ENCODE peak calls at places on chromosomes 13 and 19, in nine cellular contexts. One of them, this sample, is unnamed.

GRCh38 chr19:45528744-45529453 is 21.6 kb downstream of the VASP start:
- DNase-seq in suprapubic skin: no peak
- DNase-seq in fibroblast of mammary gland: peak
- DNase-seq in activated naive CD8-positive, alpha-beta T cell treated with anti-CD3 and anti-CD28 coated beads, Interleukin-2, amount 50 U/mL, for 24 hours: no peak
- DNase-seq in AG09319: no peak
- DNase-seq in NCI-H2081: peak
- DNase-seq in stimulated activated CD8-positive, alpha-beta memory T cell treated with anti-CD3 and anti-CD28 coated beads, Interleukin-7, amount 100 ng/mL, for 1 hour: no peak
- DNase-seq in esophagus squamous epithelium: no peak
- DNase-seq in left ventricle myocardium inferior: no peak
- DNase-seq in this sample: peak

GRCh38 chr13:43880451-43880850 is 747 bp downstream of the LACC1 start:
- DNase-seq in suprapubic skin: no peak
- DNase-seq in fibroblast of mammary gland: no peak
- DNase-seq in activated naive CD8-positive, alpha-beta T cell treated with anti-CD3 and anti-CD28 coated beads, Interleukin-2, amount 50 U/mL, for 24 hours: no peak
- DNase-seq in AG09319: no peak
- DNase-seq in NCI-H2081: no peak
- DNase-seq in stimulated activated CD8-positive, alpha-beta memory T cell treated with anti-CD3 and anti-CD28 coated beads, Interleukin-7, amount 100 ng/mL, for 1 hour: no peak
- DNase-seq in esophagus squamous epithelium: no peak
- DNase-seq in left ventricle myocardium inferior: no peak
- DNase-seq in this sample: no peak

GRCh38 chr19:42023121-42023942 is 29.3 kb upstream of the ATP1A3 start:
- DNase-seq in suprapubic skin: no peak
- DNase-seq in fibroblast of mammary gland: peak
- DNase-seq in activated naive CD8-positive, alpha-beta T cell treated with anti-CD3 and anti-CD28 coated beads, Interleukin-2, amount 50 U/mL, for 24 hours: peak
- DNase-seq in AG09319: no peak
- DNase-seq in NCI-H2081: no peak
- DNase-seq in stimulated activated CD8-positive, alpha-beta memory T cell treated with anti-CD3 and anti-CD28 coated beads, Interleukin-7, amount 100 ng/mL, for 1 hour: no peak
- DNase-seq in esophagus squamous epithelium: no peak
- DNase-seq in left ventricle myocardium inferior: no peak
- DNase-seq in this sample: peak

GRCh38 chr13:50085063-50085462 is 69.8 kb downstream of the KCNRG start:
- DNase-seq in suprapubic skin: no peak
- DNase-seq in fibroblast of mammary gland: peak
- DNase-seq in activated naive CD8-positive, alpha-beta T cell treated with anti-CD3 and anti-CD28 coated beads, Interleukin-2, amount 50 U/mL, for 24 hours: no peak
- DNase-seq in AG09319: no peak
- DNase-seq in NCI-H2081: peak
- DNase-seq in stimulated activated CD8-positive, alpha-beta memory T cell treated with anti-CD3 and anti-CD28 coated beads, Interleukin-7, amount 100 ng/mL, for 1 hour: no peak
- DNase-seq in esophagus squamous epithelium: no peak
- DNase-seq in left ventricle myocardium inferior: no peak
- DNase-seq in this sample: no peak

GRCh38 chr19:17329061-17329767 is 5.4 kb downstream of the ANO8 start:
- DNase-seq in suprapubic skin: no peak
- DNase-seq in fibroblast of mammary gland: no peak
- DNase-seq in activated naive CD8-positive, alpha-beta T cell treated with anti-CD3 and anti-CD28 coated beads, Interleukin-2, amount 50 U/mL, for 24 hours: peak
- DNase-seq in AG09319: no peak
- DNase-seq in NCI-H2081: no peak
- DNase-seq in stimulated activated CD8-positive, alpha-beta memory T cell treated with anti-CD3 and anti-CD28 coated beads, Interleukin-7, amount 100 ng/mL, for 1 hour: no peak
- DNase-seq in esophagus squamous epithelium: no peak
- DNase-seq in left ventricle myocardium inferior: no peak
- DNase-seq in this sample: no peak

GRCh38 chr13:27170521-27171243 is 929 bp downstream of the USP12 start:
- DNase-seq in suprapubic skin: peak
- DNase-seq in fibroblast of mammary gland: no peak
- DNase-seq in activated naive CD8-positive, alpha-beta T cell treated with anti-CD3 and anti-CD28 coated beads, Interleukin-2, amount 50 U/mL, for 24 hours: peak
- DNase-seq in AG09319: no peak
- DNase-seq in NCI-H2081: peak
- DNase-seq in stimulated activated CD8-positive, alpha-beta memory T cell treated with anti-CD3 and anti-CD28 coated beads, Interleukin-7, amount 100 ng/mL, for 1 hour: peak
- DNase-seq in esophagus squamous epithelium: no peak
- DNase-seq in left ventricle myocardium inferior: peak
- DNase-seq in this sample: peak

GRCh38 chr19:44640518-44640917 is 3.2 kb upstream of the PVR start:
- DNase-seq in suprapubic skin: no peak
- DNase-seq in fibroblast of mammary gland: peak
- DNase-seq in activated naive CD8-positive, alpha-beta T cell treated with anti-CD3 and anti-CD28 coated beads, Interleukin-2, amount 50 U/mL, for 24 hours: no peak
- DNase-seq in AG09319: peak
- DNase-seq in NCI-H2081: no peak
- DNase-seq in stimulated activated CD8-positive, alpha-beta memory T cell treated with anti-CD3 and anti-CD28 coated beads, Interleukin-7, amount 100 ng/mL, for 1 hour: no peak
- DNase-seq in esophagus squamous epithelium: no peak
- DNase-seq in left ventricle myocardium inferior: no peak
- DNase-seq in this sample: no peak

GRCh38 chr13:36549126-36549702 is 116.9 kb downstream of the CCNA1 start:
- DNase-seq in suprapubic skin: no peak
- DNase-seq in fibroblast of mammary gland: no peak
- DNase-seq in activated naive CD8-positive, alpha-beta T cell treated with anti-CD3 and anti-CD28 coated beads, Interleukin-2, amount 50 U/mL, for 24 hours: no peak
- DNase-seq in AG09319: no peak
- DNase-seq in NCI-H2081: no peak
- DNase-seq in stimulated activated CD8-positive, alpha-beta memory T cell treated with anti-CD3 and anti-CD28 coated beads, Interleukin-7, amount 100 ng/mL, for 1 hour: no peak
- DNase-seq in esophagus squamous epithelium: no peak
- DNase-seq in left ventricle myocardium inferior: no peak
- DNase-seq in this sample: no peak

GRCh38 chr13:84399320-84400085 is 517.2 kb upstream of the SLITRK1 start:
- DNase-seq in suprapubic skin: no peak
- DNase-seq in fibroblast of mammary gland: peak
- DNase-seq in activated naive CD8-positive, alpha-beta T cell treated with anti-CD3 and anti-CD28 coated beads, Interleukin-2, amount 50 U/mL, for 24 hours: no peak
- DNase-seq in AG09319: no peak
- DNase-seq in NCI-H2081: peak
- DNase-seq in stimulated activated CD8-positive, alpha-beta memory T cell treated with anti-CD3 and anti-CD28 coated beads, Interleukin-7, amount 100 ng/mL, for 1 hour: no peak
- DNase-seq in esophagus squamous epithelium: no peak
- DNase-seq in left ventricle myocardium inferior: no peak
- DNase-seq in this sample: no peak

GRCh38 chr13:49220035-49220855 is at the start of gene MLNR:
- DNase-seq in suprapubic skin: no peak
- DNase-seq in fibroblast of mammary gland: peak
- DNase-seq in activated naive CD8-positive, alpha-beta T cell treated with anti-CD3 and anti-CD28 coated beads, Interleukin-2, amount 50 U/mL, for 24 hours: peak
- DNase-seq in AG09319: no peak
- DNase-seq in NCI-H2081: no peak
- DNase-seq in stimulated activated CD8-positive, alpha-beta memory T cell treated with anti-CD3 and anti-CD28 coated beads, Interleukin-7, amount 100 ng/mL, for 1 hour: no peak
- DNase-seq in esophagus squamous epithelium: no peak
- DNase-seq in left ventricle myocardium inferior: no peak
- DNase-seq in this sample: peak

GRCh38 chr19:4556574-4557185 is 2.8 kb downstream of the SEMA6B start:
- DNase-seq in suprapubic skin: no peak
- DNase-seq in fibroblast of mammary gland: peak
- DNase-seq in activated naive CD8-positive, alpha-beta T cell treated with anti-CD3 and anti-CD28 coated beads, Interleukin-2, amount 50 U/mL, for 24 hours: peak
- DNase-seq in AG09319: no peak
- DNase-seq in NCI-H2081: no peak
- DNase-seq in stimulated activated CD8-positive, alpha-beta memory T cell treated with anti-CD3 and anti-CD28 coated beads, Interleukin-7, amount 100 ng/mL, for 1 hour: no peak
- DNase-seq in esophagus squamous epithelium: no peak
- DNase-seq in left ventricle myocardium inferior: no peak
- DNase-seq in this sample: no peak

GRCh38 chr19:7879102-7879770 is 5.0 kb upstream of the PRR36 start:
- DNase-seq in suprapubic skin: no peak
- DNase-seq in fibroblast of mammary gland: no peak
- DNase-seq in activated naive CD8-positive, alpha-beta T cell treated with anti-CD3 and anti-CD28 coated beads, Interleukin-2, amount 50 U/mL, for 24 hours: no peak
- DNase-seq in AG09319: no peak
- DNase-seq in NCI-H2081: no peak
- DNase-seq in stimulated activated CD8-positive, alpha-beta memory T cell treated with anti-CD3 and anti-CD28 coated beads, Interleukin-7, amount 100 ng/mL, for 1 hour: no peak
- DNase-seq in esophagus squamous epithelium: no peak
- DNase-seq in left ventricle myocardium inferior: no peak
- DNase-seq in this sample: no peak

GRCh38 chr19:52991021-52991420 is 22.7 kb upstream of the ERVV-1 start:
- DNase-seq in suprapubic skin: no peak
- DNase-seq in fibroblast of mammary gland: peak
- DNase-seq in activated naive CD8-positive, alpha-beta T cell treated with anti-CD3 and anti-CD28 coated beads, Interleukin-2, amount 50 U/mL, for 24 hours: no peak
- DNase-seq in AG09319: no peak
- DNase-seq in NCI-H2081: no peak
- DNase-seq in stimulated activated CD8-positive, alpha-beta memory T cell treated with anti-CD3 and anti-CD28 coated beads, Interleukin-7, amount 100 ng/mL, for 1 hour: no peak
- DNase-seq in esophagus squamous epithelium: no peak
- DNase-seq in left ventricle myocardium inferior: no peak
- DNase-seq in this sample: no peak

GRCh38 chr13:58963321-58963720 is 1200.4 kb downstream of the DIAPH3 start:
- DNase-seq in suprapubic skin: no peak
- DNase-seq in fibroblast of mammary gland: no peak
- DNase-seq in activated naive CD8-positive, alpha-beta T cell treated with anti-CD3 and anti-CD28 coated beads, Interleukin-2, amount 50 U/mL, for 24 hours: no peak
- DNase-seq in AG09319: no peak
- DNase-seq in NCI-H2081: no peak
- DNase-seq in stimulated activated CD8-positive, alpha-beta memory T cell treated with anti-CD3 and anti-CD28 coated beads, Interleukin-7, amount 100 ng/mL, for 1 hour: no peak
- DNase-seq in esophagus squamous epithelium: no peak
- DNase-seq in left ventricle myocardium inferior: no peak
- DNase-seq in this sample: no peak

GRCh38 chr13:47372742-47373141 is 475.9 kb upstream of the HTR2A start:
- DNase-seq in suprapubic skin: no peak
- DNase-seq in fibroblast of mammary gland: peak
- DNase-seq in activated naive CD8-positive, alpha-beta T cell treated with anti-CD3 and anti-CD28 coated beads, Interleukin-2, amount 50 U/mL, for 24 hours: no peak
- DNase-seq in AG09319: no peak
- DNase-seq in NCI-H2081: no peak
- DNase-seq in stimulated activated CD8-positive, alpha-beta memory T cell treated with anti-CD3 and anti-CD28 coated beads, Interleukin-7, amount 100 ng/mL, for 1 hour: no peak
- DNase-seq in esophagus squamous epithelium: no peak
- DNase-seq in left ventricle myocardium inferior: no peak
- DNase-seq in this sample: no peak

GRCh38 chr19:40433391-40434216 is 7.8 kb upstream of the SERTAD1 start:
- DNase-seq in suprapubic skin: peak
- DNase-seq in fibroblast of mammary gland: peak
- DNase-seq in activated naive CD8-positive, alpha-beta T cell treated with anti-CD3 and anti-CD28 coated beads, Interleukin-2, amount 50 U/mL, for 24 hours: peak
- DNase-seq in AG09319: peak
- DNase-seq in NCI-H2081: peak
- DNase-seq in stimulated activated CD8-positive, alpha-beta memory T cell treated with anti-CD3 and anti-CD28 coated beads, Interleukin-7, amount 100 ng/mL, for 1 hour: no peak
- DNase-seq in esophagus squamous epithelium: no peak
- DNase-seq in left ventricle myocardium inferior: peak
- DNase-seq in this sample: peak

GRCh38 chr13:49610176-49610575 is 18.1 kb upstream of the ARL11 start:
- DNase-seq in suprapubic skin: no peak
- DNase-seq in fibroblast of mammary gland: no peak
- DNase-seq in activated naive CD8-positive, alpha-beta T cell treated with anti-CD3 and anti-CD28 coated beads, Interleukin-2, amount 50 U/mL, for 24 hours: no peak
- DNase-seq in AG09319: no peak
- DNase-seq in NCI-H2081: peak
- DNase-seq in stimulated activated CD8-positive, alpha-beta memory T cell treated with anti-CD3 and anti-CD28 coated beads, Interleukin-7, amount 100 ng/mL, for 1 hour: no peak
- DNase-seq in esophagus squamous epithelium: no peak
- DNase-seq in left ventricle myocardium inferior: no peak
- DNase-seq in this sample: no peak

GRCh38 chr19:33777351-33777750 is 19.3 kb upstream of the KCTD15 start:
- DNase-seq in suprapubic skin: no peak
- DNase-seq in fibroblast of mammary gland: no peak
- DNase-seq in activated naive CD8-positive, alpha-beta T cell treated with anti-CD3 and anti-CD28 coated beads, Interleukin-2, amount 50 U/mL, for 24 hours: no peak
- DNase-seq in AG09319: no peak
- DNase-seq in NCI-H2081: no peak
- DNase-seq in stimulated activated CD8-positive, alpha-beta memory T cell treated with anti-CD3 and anti-CD28 coated beads, Interleukin-7, amount 100 ng/mL, for 1 hour: no peak
- DNase-seq in esophagus squamous epithelium: no peak
- DNase-seq in left ventricle myocardium inferior: no peak
- DNase-seq in this sample: no peak

GRCh38 chr19:4754248-4754647 is 30.6 kb upstream of the DPP9 start:
- DNase-seq in suprapubic skin: no peak
- DNase-seq in fibroblast of mammary gland: no peak
- DNase-seq in activated naive CD8-positive, alpha-beta T cell treated with anti-CD3 and anti-CD28 coated beads, Interleukin-2, amount 50 U/mL, for 24 hours: no peak
- DNase-seq in AG09319: peak
- DNase-seq in NCI-H2081: no peak
- DNase-seq in stimulated activated CD8-positive, alpha-beta memory T cell treated with anti-CD3 and anti-CD28 coated beads, Interleukin-7, amount 100 ng/mL, for 1 hour: no peak
- DNase-seq in esophagus squamous epithelium: no peak
- DNase-seq in left ventricle myocardium inferior: no peak
- DNase-seq in this sample: no peak

GRCh38 chr19:10872551-10873107 is 1.3 kb downstream of the CARM1 start:
- DNase-seq in suprapubic skin: no peak
- DNase-seq in fibroblast of mammary gland: no peak
- DNase-seq in activated naive CD8-positive, alpha-beta T cell treated with anti-CD3 and anti-CD28 coated beads, Interleukin-2, amount 50 U/mL, for 24 hours: no peak
- DNase-seq in AG09319: no peak
- DNase-seq in NCI-H2081: no peak
- DNase-seq in stimulated activated CD8-positive, alpha-beta memory T cell treated with anti-CD3 and anti-CD28 coated beads, Interleukin-7, amount 100 ng/mL, for 1 hour: no peak
- DNase-seq in esophagus squamous epithelium: no peak
- DNase-seq in left ventricle myocardium inferior: no peak
- DNase-seq in this sample: no peak

GRCh38 chr13:110421696-110422395 is 114.8 kb downstream of the COL4A2 start:
- DNase-seq in suprapubic skin: no peak
- DNase-seq in fibroblast of mammary gland: peak
- DNase-seq in activated naive CD8-positive, alpha-beta T cell treated with anti-CD3 and anti-CD28 coated beads, Interleukin-2, amount 50 U/mL, for 24 hours: no peak
- DNase-seq in AG09319: no peak
- DNase-seq in NCI-H2081: no peak
- DNase-seq in stimulated activated CD8-positive, alpha-beta memory T cell treated with anti-CD3 and anti-CD28 coated beads, Interleukin-7, amount 100 ng/mL, for 1 hour: no peak
- DNase-seq in esophagus squamous epithelium: no peak
- DNase-seq in left ventricle myocardium inferior: no peak
- DNase-seq in this sample: no peak